ENCODE peak calls at places on chromosomes 6 and 20, in four cellular contexts. Q is activated T-helper 1 cell treated with Interleukin-2 at 50 U/mL for 16 hours; P is stimulated activated CD4-positive, alpha-beta T cell treated with anti-CD3 and anti-CD28 coated beads, Interleukin-2, amount 100 ng/mL, for 24 hours; S is DMS53. T is an unnamed sample.

GRCh38 chr20:51697119-51697826 is 70.9 kb downstream of the ATP9A start:
- DNase-seq in Q (no peak), P (no peak), S (no peak), T (peak; percentile 70)

GRCh38 chr6:8080338-8081151 is 16.4 kb upstream of the BLOC1S5 start:
- DNase-seq in Q (no peak), P (no peak), S (no peak), T (no peak)

GRCh38 chr6:2875840-2876207 is 27.3 kb downstream of the SERPINB9 start:
- DNase-seq in Q (peak; percentile 37), P (peak; percentile 52), S (peak; percentile 46), T (peak; percentile 16)

GRCh38 chr20:18645851-18646250 is 58.0 kb downstream of the DTD1 start:
- DNase-seq in Q (no peak), P (no peak), S (no peak), T (no peak)

GRCh38 chr6:33075568-33076405 is at the start of gene HLA-DPB1:
- DNase-seq in Q (no peak), P (no peak), S (peak; percentile 79), T (no peak)

GRCh38 chr20:20457392-20458126 is 89.7 kb downstream of the INSM1 start:
- DNase-seq in Q (no peak), P (no peak), S (peak; percentile 91), T (peak; percentile 92)

GRCh38 chr20:21511850-21512633 is 1.8 kb downstream of the NKX2-2 start:
- DNase-seq in Q (no peak), P (no peak), S (no peak), T (no peak)

GRCh38 chr20:59829415-59830106 is 103.9 kb downstream of the SYCP2 start:
- DNase-seq in Q (no peak), P (no peak), S (peak; percentile 34), T (no peak)

GRCh38 chr20:36214684-36215256 is 21.5 kb upstream of the AAR2 start:
- DNase-seq in Q (no peak), P (no peak), S (peak; percentile 61), T (peak; percentile 53)

GRCh38 chr6:30830438-30830837 is 53.9 kb upstream of the DDR1 start:
- DNase-seq in Q (no peak), P (no peak), S (no peak), T (no peak)

GRCh38 chr6:50602191-50602810 is 111.0 kb upstream of the TFAP2D start:
- DNase-seq in Q (no peak), P (no peak), S (peak; percentile 78), T (peak; percentile 78)

GRCh38 chr20:50467618-50468373 is 42.4 kb upstream of the PTPN1 start:
- DNase-seq in Q (no peak), P (peak; percentile 27), S (peak; percentile 61), T (peak; percentile 5)

GRCh38 chr6:157330831-157331230 is 7.5 kb upstream of the TMEM242 start:
- DNase-seq in Q (no peak), P (no peak), S (no peak), T (no peak)

GRCh38 chr6:125512621-125513020 is 210.9 kb upstream of the HDDC2 start:
- DNase-seq in Q (no peak), P (no peak), S (peak; percentile 63), T (peak; percentile 80)

GRCh38 chr20:7696311-7696710 is 243.9 kb downstream of the HAO1 start:
- DNase-seq in Q (no peak), P (no peak), S (peak; percentile 42), T (no peak)

GRCh38 chr6:134593024-134593423 is 275.1 kb upstream of the SGK1 start:
- DNase-seq in Q (no peak), P (no peak), S (no peak), T (no peak)

GRCh38 chr6:129359811-129360787 is 349.9 kb downstream of the ARHGAP18 start:
- DNase-seq in Q (no peak), P (no peak), S (no peak), T (no peak)

GRCh38 chr20:50824137-50824536 is 29.3 kb downstream of the BCAS4 start:
- DNase-seq in Q (no peak), P (no peak), S (peak; percentile 74), T (no peak)

GRCh38 chr6:132399376-132400074 is 1.8 kb downstream of the MOXD1 start:
- DNase-seq in Q (no peak), P (no peak), S (no peak), T (no peak)